ENCODE peak calls at places on chromosomes 11 and 22, in four cellular contexts. One of them, this sample, is unnamed.

GRCh38 chr11:6576471-6577373 is 26.7 kb downstream of the RRP8 start:
- DNase-seq in tibial nerve: no peak
- DNase-seq in brain microvascular endothelial cell: no peak
- DNase-seq in foreskin fibroblast: peak; percentile 82
- DNase-seq in this sample: no peak

GRCh38 chr22:33971561-33971961 is 51.3 kb upstream of the LARGE1 start:
- DNase-seq in tibial nerve: peak; percentile 47
- DNase-seq in foreskin fibroblast: no peak
- DNase-seq in brain microvascular endothelial cell: no peak
- DNase-seq in this sample: no peak

GRCh38 chr11:65927904-65928397 is 8.7 kb downstream of the DRAP1 start:
- DNase-seq in tibial nerve: no peak
- DNase-seq in brain microvascular endothelial cell: no peak
- DNase-seq in foreskin fibroblast: peak; percentile 21
- DNase-seq in this sample: no peak

GRCh38 chr11:62359475-62359874 is 22.2 kb downstream of the ASRGL1 start:
- DNase-seq in tibial nerve: no peak
- DNase-seq in brain microvascular endothelial cell: no peak
- DNase-seq in foreskin fibroblast: no peak
- DNase-seq in this sample: no peak

GRCh38 chr11:128757886-128758612 is 64.2 kb downstream of the FLI1 start:
- DNase-seq in tibial nerve: no peak
- DNase-seq in brain microvascular endothelial cell: no peak
- DNase-seq in foreskin fibroblast: no peak
- DNase-seq in this sample: no peak

GRCh38 chr11:22792497-22792896 is 37.1 kb downstream of the SVIP start:
- DNase-seq in tibial nerve: no peak
- DNase-seq in brain microvascular endothelial cell: peak; percentile 90
- DNase-seq in foreskin fibroblast: peak; percentile 57
- DNase-seq in this sample: no peak

GRCh38 chr11:94658386-94658785 is 91.2 kb downstream of the PIWIL4 start:
- DNase-seq in foreskin fibroblast: no peak
- DNase-seq in brain microvascular endothelial cell: no peak
- DNase-seq in tibial nerve: no peak
- DNase-seq in this sample: no peak

GRCh38 chr11:64237484-64237951 is 3.1 kb downstream of the VEGFB start:
- DNase-seq in foreskin fibroblast: no peak
- DNase-seq in tibial nerve: no peak
- DNase-seq in brain microvascular endothelial cell: no peak
- DNase-seq in this sample: no peak

GRCh38 chr11:41201156-41201555 is 258.3 kb downstream of the LRRC4C start:
- DNase-seq in foreskin fibroblast: peak; percentile 5
- DNase-seq in tibial nerve: no peak
- DNase-seq in brain microvascular endothelial cell: no peak
- DNase-seq in this sample: no peak

GRCh38 chr11:61329871-61330270 is 3.0 kb downstream of the DDB1 start:
- DNase-seq in foreskin fibroblast: no peak
- DNase-seq in brain microvascular endothelial cell: no peak
- DNase-seq in tibial nerve: no peak
- DNase-seq in this sample: no peak

GRCh38 chr11:131470526-131470925 is 100.1 kb downstream of the NTM start:
- DNase-seq in foreskin fibroblast: no peak
- DNase-seq in brain microvascular endothelial cell: no peak
- DNase-seq in tibial nerve: no peak
- DNase-seq in this sample: no peak

GRCh38 chr11:35390737-35391682 is 28.3 kb downstream of the SLC1A2 start:
- DNase-seq in brain microvascular endothelial cell: peak; percentile 76
- DNase-seq in tibial nerve: no peak
- DNase-seq in foreskin fibroblast: peak; percentile 88
- DNase-seq in this sample: no peak

GRCh38 chr22:28955817-28956216 is 72.4 kb downstream of the ZNRF3 start:
- DNase-seq in brain microvascular endothelial cell: no peak
- DNase-seq in foreskin fibroblast: no peak
- DNase-seq in tibial nerve: no peak
- DNase-seq in this sample: no peak

GRCh38 chr22:33853200-33854097 is 66.8 kb downstream of the LARGE1 start:
- DNase-seq in brain microvascular endothelial cell: peak; percentile 85
- DNase-seq in tibial nerve: peak; percentile 35
- DNase-seq in foreskin fibroblast: peak; percentile 66
- DNase-seq in this sample: no peak

GRCh38 chr11:31987118-31988005 is 103.5 kb upstream of the RCN1 start:
- DNase-seq in foreskin fibroblast: no peak
- DNase-seq in tibial nerve: no peak
- DNase-seq in brain microvascular endothelial cell: no peak
- DNase-seq in this sample: no peak

GRCh38 chr11:129375731-129376657 is at the start of gene BARX2:
- DNase-seq in foreskin fibroblast: peak; percentile 86
- DNase-seq in brain microvascular endothelial cell: peak; percentile 59
- DNase-seq in tibial nerve: no peak
- DNase-seq in this sample: no peak

GRCh38 chr11:110908401-110909106 is 196.3 kb upstream of the ARHGAP20 start:
- DNase-seq in brain microvascular endothelial cell: peak; percentile 83
- DNase-seq in tibial nerve: no peak
- DNase-seq in foreskin fibroblast: peak; percentile 89
- DNase-seq in this sample: no peak

GRCh38 chr11:69101100-69101791 is 52.5 kb downstream of the TPCN2 start:
- DNase-seq in brain microvascular endothelial cell: peak; percentile 19
- DNase-seq in foreskin fibroblast: peak; percentile 86
- DNase-seq in tibial nerve: peak; percentile 35
- DNase-seq in this sample: no peak

DNA sequence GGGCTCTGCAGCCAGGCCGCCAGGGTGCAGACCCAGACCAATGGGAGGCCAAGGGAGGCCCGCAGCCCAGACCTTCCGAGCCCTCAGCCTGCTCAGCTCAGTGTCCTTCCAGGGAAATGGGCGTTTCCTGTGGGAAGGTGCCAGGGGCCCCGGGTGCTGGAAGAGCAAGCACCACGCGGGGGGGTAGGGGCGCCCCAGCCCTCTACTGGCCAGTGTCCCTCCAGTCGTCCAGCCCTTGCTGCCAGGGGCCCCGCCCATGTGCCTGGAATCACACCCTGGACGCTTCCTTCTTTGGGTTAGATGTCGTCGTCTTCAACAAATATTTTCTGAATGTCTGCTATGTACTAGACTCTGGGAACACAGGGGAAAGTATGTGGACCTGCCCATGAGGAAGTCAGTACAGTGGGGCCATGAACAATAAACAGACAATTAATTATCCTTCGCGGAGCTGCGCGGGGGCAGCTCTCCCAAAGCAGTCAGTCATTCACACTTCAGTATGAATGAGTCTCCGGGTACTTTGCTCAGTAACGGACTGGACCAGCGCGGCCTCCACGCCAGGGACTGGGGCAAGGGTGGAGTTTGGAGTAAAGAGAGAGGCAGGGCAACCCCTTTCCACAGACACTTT is 60.2 kb downstream of the CDKN1C start:
- DNase-seq in tibial nerve: peak; percentile 77
- DNase-seq in foreskin fibroblast: peak; percentile 54
- DNase-seq in brain microvascular endothelial cell: no peak
- DNase-seq in this sample: no peak
- TF ChIP-seq CTCF in tibial nerve: peak; percentile 28
- TF ChIP-seq CTCF in foreskin fibroblast: no peak
- TF ChIP-seq CTCF in brain microvascular endothelial cell: no peak
- TF ChIP-seq CTCF in this sample: no peak

GRCh38 chr11:109425554-109425953 is 3.6 kb downstream of the C11orf87 start:
- DNase-seq in tibial nerve: no peak
- DNase-seq in brain microvascular endothelial cell: no peak
- DNase-seq in foreskin fibroblast: peak; percentile 20
- DNase-seq in this sample: no peak
- TF ChIP-seq CTCF in tibial nerve: no peak
- TF ChIP-seq CTCF in brain microvascular endothelial cell: peak; percentile 30
- TF ChIP-seq CTCF in foreskin fibroblast: peak; percentile 11
- TF ChIP-seq CTCF in this sample: no peak

DNA sequence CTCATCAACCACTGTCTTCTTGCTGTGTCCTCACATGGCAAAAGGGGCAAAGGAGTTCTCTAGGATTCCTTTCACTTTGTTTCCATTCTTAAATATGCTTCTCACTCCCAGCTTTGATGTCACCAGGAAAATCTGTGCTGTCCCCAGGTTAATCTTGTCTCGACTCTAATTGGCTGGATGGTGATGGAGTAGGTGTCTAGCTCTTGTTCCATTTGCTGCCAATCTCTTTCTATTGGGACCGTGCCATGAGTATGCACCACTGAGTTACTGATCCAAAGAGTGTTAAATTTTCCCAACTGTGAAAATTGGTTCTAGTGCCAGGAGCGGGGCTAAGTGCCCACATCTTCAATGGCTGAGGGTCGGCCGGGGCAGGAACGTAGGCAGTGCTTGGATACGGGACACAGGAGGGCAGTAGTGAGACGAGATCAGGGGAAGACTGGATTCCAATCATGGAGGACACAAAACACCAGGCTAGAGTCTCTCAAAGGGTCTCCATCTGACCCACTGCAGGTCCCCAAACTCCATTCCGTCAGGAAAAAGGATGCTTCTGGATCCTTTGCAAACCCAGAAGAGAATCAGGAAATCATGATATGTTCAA is 47.7 kb upstream of the CSNK2A3 start:
- DNase-seq in foreskin fibroblast: no peak
- DNase-seq in tibial nerve: no peak
- DNase-seq in brain microvascular endothelial cell: no peak
- DNase-seq in this sample: no peak
- TF ChIP-seq CTCF in foreskin fibroblast: no peak
- TF ChIP-seq CTCF in tibial nerve: no peak
- TF ChIP-seq CTCF in brain microvascular endothelial cell: peak; percentile 58
- TF ChIP-seq CTCF in this sample: no peak

DNA sequence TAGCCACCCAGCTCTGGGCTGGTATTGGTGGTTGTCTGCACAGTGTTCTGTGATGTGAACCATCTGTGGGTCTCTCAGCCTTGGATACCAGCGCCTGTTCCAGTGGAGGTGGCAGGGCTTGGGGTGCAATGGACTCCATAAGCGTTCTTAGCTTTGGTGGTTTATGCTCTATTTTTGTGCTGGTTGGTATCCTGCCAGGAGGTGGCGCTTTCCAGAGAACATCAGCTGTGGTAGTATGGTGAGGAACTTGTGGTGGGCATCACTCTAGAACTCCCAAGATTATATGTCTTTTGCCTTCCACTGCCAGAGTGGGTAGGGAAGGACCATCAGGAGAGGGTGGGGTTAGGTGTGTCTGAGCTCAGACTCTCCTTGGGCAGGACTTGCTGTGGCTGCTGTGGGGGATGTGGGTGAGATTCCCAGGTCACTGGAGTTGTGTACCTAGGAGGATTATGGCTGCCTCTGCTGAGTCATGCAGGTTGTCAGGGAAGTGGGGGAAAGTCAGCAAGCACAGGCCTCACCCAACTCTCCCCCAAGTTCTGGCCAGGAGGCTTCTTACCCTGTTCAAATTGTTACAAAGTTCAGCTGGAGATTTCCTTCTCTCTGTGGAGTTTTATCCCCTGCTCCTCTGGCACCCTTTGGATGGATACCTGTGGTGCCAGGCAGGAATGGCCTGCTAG is 47.2 kb downstream of the MRGPRX2 start:
- DNase-seq in foreskin fibroblast: no peak
- DNase-seq in brain microvascular endothelial cell: no peak
- DNase-seq in tibial nerve: no peak
- DNase-seq in this sample: no peak
- TF ChIP-seq CTCF in foreskin fibroblast: no peak
- TF ChIP-seq CTCF in brain microvascular endothelial cell: no peak
- TF ChIP-seq CTCF in tibial nerve: no peak
- TF ChIP-seq CTCF in this sample: no peak

GRCh38 chr22:38494498-38494897 is 11.6 kb downstream of the DDX17 start:
- DNase-seq in tibial nerve: no peak
- DNase-seq in foreskin fibroblast: no peak
- DNase-seq in brain microvascular endothelial cell: peak; percentile 89
- DNase-seq in this sample: no peak

GRCh38 chr22:38497869-38498268 is 8.2 kb downstream of the DDX17 start:
- DNase-seq in tibial nerve: no peak
- DNase-seq in brain microvascular endothelial cell: no peak
- DNase-seq in foreskin fibroblast: no peak
- DNase-seq in this sample: no peak

GRCh38 chr22:38491707-38492348 is 14.3 kb downstream of the DDX17 start:
- DNase-seq in brain microvascular endothelial cell: no peak
- DNase-seq in tibial nerve: no peak
- DNase-seq in foreskin fibroblast: no peak
- DNase-seq in this sample: no peak

GRCh38 chr22:38490915-38491314 is 15.2 kb downstream of the DDX17 start:
- DNase-seq in foreskin fibroblast: peak; percentile 76
- DNase-seq in tibial nerve: peak; percentile 61
- DNase-seq in brain microvascular endothelial cell: peak; percentile 21
- DNase-seq in this sample: no peak

DNA sequence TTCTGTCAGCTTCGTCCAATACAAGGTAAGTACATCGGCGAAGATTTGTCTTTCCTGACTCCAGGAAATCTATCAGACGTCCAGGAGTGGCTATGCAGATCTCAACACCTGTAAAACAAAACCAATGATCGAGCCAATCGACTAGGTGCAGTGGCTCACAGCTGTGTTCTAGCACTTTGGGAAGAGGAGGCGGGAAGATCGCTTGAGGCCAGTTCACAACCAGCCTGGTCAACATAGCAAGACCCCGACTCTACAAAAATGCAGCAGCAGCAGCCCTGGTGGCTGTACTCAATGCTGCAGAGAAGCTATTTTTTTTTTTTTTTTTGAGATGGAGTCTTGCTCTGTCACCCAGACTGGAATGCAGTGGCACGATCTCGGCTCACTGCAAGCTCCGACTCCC is 11.2 kb downstream of the DDX17 start:
- DNase-seq in brain microvascular endothelial cell: peak; percentile 10
- DNase-seq in foreskin fibroblast: no peak
- DNase-seq in tibial nerve: no peak
- DNase-seq in this sample: no peak
- TF ChIP-seq CTCF in brain microvascular endothelial cell: peak; percentile 39
- TF ChIP-seq CTCF in foreskin fibroblast: no peak
- TF ChIP-seq CTCF in tibial nerve: no peak
- TF ChIP-seq CTCF in this sample: no peak

GRCh38 chr22:19105867-19106802 is 16.1 kb downstream of the DGCR2 start:
- DNase-seq in tibial nerve: no peak
- DNase-seq in brain microvascular endothelial cell: no peak
- DNase-seq in foreskin fibroblast: no peak
- DNase-seq in this sample: no peak
- TF ChIP-seq CTCF in tibial nerve: no peak
- TF ChIP-seq CTCF in brain microvascular endothelial cell: peak; percentile 51
- TF ChIP-seq CTCF in foreskin fibroblast: no peak
- TF ChIP-seq CTCF in this sample: no peak

DNA sequence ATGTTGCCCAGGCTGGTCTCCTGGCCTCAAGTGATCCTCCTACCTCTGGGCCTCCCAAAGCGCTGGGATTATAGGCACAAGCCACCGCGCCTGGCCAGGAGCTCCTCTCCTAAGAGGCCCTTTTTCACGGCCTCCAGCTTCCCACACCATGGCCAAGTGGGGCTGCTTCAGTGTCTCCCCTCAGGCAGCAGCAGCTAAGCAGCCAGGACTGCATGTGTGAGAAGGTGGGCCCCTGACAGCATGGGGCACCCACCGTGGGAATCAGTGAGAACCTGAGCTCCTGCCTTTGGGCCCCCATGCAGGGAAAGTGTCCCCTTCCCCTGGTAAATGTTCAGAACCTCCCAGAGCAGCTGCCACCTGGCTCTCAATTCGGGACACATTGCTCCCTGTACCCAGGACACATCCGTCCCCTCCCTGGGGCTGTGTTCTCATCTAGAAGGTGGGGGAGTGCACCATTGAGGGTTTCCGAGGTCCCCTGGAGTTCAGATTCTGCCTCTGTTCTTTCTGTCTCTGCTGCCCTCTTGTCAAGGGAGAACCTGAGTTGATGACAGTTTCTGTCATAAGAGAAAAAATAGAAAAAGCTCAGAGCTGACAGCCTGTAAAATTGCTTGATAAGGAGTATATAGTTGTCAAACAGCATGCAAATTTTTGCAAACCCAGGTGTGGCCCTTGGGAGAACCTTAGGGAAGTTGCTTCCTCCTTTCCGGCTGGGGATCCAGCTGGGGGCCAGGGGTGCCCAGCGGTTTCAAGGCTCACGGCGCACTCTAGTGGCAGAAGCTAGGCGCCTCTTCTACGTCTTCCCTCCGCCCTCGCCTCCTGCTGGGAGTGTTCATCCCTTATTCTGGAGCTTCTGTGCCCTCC is 29.7 kb downstream of the FAM83F start:
- DNase-seq in tibial nerve: peak; percentile 40
- DNase-seq in brain microvascular endothelial cell: peak; percentile 46
- DNase-seq in foreskin fibroblast: peak; percentile 82
- DNase-seq in this sample: peak; percentile 34
- TF ChIP-seq CTCF in tibial nerve: peak; percentile 89
- TF ChIP-seq CTCF in brain microvascular endothelial cell: peak; percentile 98
- TF ChIP-seq CTCF in foreskin fibroblast: peak; percentile 96
- TF ChIP-seq CTCF in this sample: peak; percentile 65

This sample was measured in omental fat pad.